ENCODE peak calls at places on chromosome 6, in four cellular contexts. Q, R, K and W are unnamed samples. For H3K4me1, the result is how much of the 10 kb centered on the place peaks cover.

GRCh38 chr6:125957845-125958244 is 1.3 kb downstream of the HINT3 start:
- DNase-seq in K (no peak), R (no peak), Q (no peak), W (peak)

GRCh38 chr6:91447530-91447929 is 860.7 kb upstream of the MAP3K7 start:
- DNase-seq in R (no peak), Q (no peak), K (no peak), W (no peak)

GRCh38 chr6:26022166-26022510 is 59.5 kb downstream of the TRIM38 start:
- DNase-seq in R (peak), Q (peak), K (no peak), W (peak)

GRCh38 chr6:73710470-73710869 is 14.5 kb downstream of the CD109 start:
- DNase-seq in K (no peak), R (no peak), Q (no peak), W (no peak)

GRCh38 chr6:54801669-54802068 is 44.9 kb upstream of the FAM83B start:
- DNase-seq in Q (no peak), R (no peak), K (no peak), W (no peak)

GRCh38 chr6:90286884-90287488 is 9.7 kb downstream of the BACH2 start:
- DNase-seq in R (peak), K (no peak), Q (no peak), W (peak)

GRCh38 chr6:127462391-127462790 is 3.2 kb upstream of the KIAA0408 start:
- DNase-seq in R (peak), K (no peak), Q (no peak), W (peak)

GRCh38 chr6:17725083-17725482 is 18.4 kb upstream of the NUP153 start:
- DNase-seq in K (no peak), R (peak), Q (peak), W (peak)

DNA sequence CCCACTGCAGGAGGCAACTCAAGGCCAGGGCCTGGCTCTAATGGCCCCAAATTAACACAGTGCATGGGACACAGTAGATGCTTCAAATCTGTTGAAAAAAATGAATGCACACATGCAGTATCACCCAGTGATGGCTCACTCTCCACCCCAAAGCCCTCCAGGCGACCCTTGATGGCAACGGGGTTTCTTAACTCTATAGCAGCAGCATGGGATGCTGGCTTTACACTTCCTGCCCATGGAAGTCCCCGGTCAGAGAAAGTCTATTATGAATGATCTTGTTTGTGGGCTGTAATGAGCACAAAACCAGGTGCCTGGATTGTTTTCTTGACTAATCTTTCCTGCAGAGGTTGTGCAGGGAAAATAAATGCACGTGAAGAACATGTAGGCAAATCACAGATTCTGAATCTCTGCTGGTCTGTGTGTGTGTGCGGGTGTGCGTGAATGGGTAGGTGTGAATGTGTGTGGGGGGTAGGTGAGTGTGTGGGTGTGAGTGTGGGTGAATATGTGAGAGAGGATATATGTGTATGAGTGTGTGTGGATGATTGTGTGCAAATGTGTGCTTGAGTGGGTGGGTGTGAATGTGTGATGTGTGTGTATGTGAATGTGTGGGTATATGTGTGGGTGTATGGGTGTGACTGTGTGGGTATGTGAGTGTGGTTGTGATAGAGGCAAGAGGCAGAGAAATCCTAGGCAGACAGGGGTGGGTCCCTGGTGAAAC is 60.1 kb upstream of the MLN start:
- DNase-seq in R (no peak), Q (no peak), K (no peak), W (no peak)
- H3K4me1 ChIP-seq in R (under half), Q (under half), K (under half), W (under half)

DNA sequence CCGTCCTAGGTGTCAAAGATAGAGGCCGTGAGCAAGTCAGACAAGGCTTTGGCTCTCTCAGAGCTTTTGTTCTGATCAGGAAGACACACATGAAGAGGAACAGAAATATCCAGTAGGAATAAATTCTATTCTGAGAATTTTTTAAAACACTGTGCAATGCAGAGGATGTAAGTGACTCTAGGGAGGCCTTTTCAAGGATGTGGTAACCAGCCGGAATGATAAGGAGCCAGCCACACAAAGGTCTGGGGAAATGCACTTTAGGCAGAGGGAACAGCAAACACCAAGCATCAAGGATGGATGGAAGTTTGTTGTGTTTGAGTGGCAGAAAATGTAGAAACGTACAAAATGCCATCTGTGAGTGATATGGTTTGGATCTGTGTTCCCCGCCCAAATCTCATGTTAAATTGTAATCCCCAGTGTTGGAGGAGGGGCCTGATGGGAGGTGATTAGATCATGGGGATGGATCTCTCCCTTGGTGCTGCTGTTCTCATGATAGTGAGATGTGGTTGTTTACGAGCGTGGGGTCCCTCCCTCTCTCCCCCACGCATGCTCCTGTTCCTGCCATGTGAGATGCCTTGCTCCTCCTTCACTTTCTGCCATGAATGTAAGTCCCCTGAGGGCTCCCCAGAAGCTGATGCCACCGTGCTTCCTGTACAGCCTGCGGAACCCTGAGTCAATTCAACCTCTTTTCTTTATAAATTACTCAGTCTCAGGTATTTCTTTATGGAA is 93.6 kb upstream of the CDYL start:
- DNase-seq in K (no peak), Q (no peak), R (no peak), W (no peak)
- H3K4me1 ChIP-seq in K (under half), Q (under half), R (under half), W (under half)

GRCh38 chr6:15402401-15403045 is 156.7 kb downstream of the JARID2 start:
- DNase-seq in K (no peak), R (no peak), Q (no peak), W (no peak)

GRCh38 chr6:15400572-15401004 is 154.7 kb downstream of the JARID2 start:
- DNase-seq in R (peak), K (peak), Q (peak), W (peak)

GRCh38 chr6:15403094-15403493 is 157.2 kb downstream of the JARID2 start:
- DNase-seq in K (no peak), R (no peak), Q (no peak), W (no peak)

GRCh38 chr6:15401120-15401519 is 155.3 kb downstream of the JARID2 start:
- DNase-seq in K (no peak), Q (no peak), R (no peak), W (no peak)

GRCh38 chr6:15401769-15402250 is 155.9 kb downstream of the JARID2 start:
- DNase-seq in R (no peak), K (no peak), Q (no peak), W (no peak)
- H3K4me1 ChIP-seq in R (half or more), K (under half), Q (under half), W (half or more)

DNA sequence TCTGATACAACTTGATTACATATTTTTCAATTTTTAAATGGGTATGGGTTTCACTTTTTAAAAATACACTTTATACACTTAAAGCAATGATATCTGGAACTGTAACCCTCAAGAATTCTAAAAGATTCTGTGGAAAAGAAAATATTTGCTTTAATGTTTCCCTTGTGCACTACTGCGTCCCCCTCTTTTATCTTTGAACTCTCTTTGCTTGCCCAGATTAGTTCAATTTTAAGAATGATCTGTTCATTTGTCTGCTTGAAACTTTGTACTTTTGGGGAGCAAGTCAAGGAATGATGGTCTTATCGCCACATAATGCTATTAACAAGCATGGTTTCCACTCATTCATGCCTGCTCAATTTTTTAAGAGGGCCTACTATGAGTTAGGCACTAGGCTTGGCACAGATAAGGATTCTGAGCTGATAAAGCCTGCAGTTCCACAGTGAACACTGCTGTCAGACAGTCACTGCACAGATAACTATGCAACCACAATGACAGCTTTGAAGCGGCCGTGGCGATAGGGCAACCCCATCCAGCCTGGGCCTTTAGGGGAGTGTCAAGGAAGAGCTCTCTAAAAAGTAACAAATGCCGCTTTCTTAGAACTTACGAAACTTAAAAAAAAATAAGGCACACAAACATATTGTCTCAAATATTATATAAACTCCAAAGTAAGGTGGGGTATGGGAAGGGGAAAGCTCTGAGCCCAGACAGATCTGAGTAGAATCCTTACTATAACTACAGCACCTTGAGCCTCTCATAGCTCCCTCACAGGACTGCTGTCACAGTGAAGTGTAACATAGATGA is 29.7 kb downstream of the FYN start:
- DNase-seq in Q (no peak), K (no peak), R (peak), W (no peak)
- H3K4me1 ChIP-seq in Q (under half), K (under half), R (half or more), W (half or more)

GRCh38 chr6:35664945-35665344 is 23.8 kb downstream of the FKBP5 start:
- DNase-seq in K (no peak), R (no peak), Q (no peak), W (no peak)
- H3K4me1 ChIP-seq in K (half or more), R (under half), Q (half or more), W (under half)

DNA sequence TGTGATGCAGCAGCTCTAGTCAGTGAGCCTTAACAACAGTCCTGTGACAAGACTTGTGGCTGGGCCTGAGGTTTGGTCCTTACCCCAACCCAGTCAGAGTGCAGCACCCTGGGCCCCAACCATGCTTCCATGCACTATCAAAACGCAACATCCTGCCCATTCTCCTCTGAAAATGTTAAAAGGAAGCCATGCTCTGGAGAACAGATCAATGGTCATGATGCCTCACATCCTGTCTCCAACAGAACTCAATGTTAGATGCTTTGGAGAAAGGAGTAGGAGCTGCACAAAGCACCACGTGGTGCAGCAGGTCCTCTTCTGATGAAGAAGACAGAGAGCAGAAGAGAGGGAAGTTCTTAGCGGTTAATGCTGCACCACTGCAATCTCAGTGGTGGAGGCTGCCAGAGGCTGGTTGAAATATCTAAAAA is 41.9 kb downstream of the TRAM2 start:
- DNase-seq in R (no peak), Q (no peak), K (no peak), W (no peak)
- H3K4me1 ChIP-seq in R (under half), Q (under half), K (under half), W (under half)

DNA sequence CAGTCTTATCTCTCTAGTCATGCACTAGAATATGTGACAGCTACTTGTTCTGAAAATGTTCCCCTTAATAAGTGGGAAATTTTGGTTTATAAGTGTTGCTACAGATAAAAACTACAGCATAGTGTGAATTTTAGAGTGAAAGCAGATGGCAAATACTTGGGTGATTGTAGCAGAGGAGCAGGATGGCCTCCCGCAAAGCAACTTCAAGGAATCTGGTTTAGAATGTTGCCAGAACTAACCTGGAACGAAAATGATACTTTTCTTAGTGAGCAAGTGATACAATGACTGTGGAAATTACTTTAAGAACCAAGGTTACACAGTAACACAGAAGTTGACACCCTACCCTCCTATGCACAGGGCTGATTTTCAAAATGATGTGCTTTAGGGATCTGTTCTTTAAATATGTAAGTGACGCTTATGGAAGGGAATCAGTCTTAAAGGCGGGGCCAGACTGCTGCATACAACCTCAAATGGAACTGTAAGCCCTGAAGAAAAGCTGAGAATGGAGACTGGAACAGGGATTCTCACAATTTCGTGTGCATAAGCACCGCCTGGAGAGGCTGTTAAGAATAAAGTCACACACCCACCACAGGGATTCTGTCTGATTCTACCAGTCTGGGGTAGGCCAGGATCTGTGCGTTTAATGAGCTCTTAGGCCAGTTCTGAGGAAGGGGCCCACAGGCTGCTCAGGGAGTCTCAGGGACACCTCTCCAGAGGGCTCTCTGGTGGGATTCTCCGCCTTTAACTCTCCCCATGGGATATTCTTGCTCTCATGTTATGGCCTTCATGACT is 97.9 kb downstream of the FYN start:
- DNase-seq in Q (no peak), K (no peak), R (no peak), W (no peak)
- H3K4me1 ChIP-seq in Q (under half), K (under half), R (under half), W (under half)

DNA sequence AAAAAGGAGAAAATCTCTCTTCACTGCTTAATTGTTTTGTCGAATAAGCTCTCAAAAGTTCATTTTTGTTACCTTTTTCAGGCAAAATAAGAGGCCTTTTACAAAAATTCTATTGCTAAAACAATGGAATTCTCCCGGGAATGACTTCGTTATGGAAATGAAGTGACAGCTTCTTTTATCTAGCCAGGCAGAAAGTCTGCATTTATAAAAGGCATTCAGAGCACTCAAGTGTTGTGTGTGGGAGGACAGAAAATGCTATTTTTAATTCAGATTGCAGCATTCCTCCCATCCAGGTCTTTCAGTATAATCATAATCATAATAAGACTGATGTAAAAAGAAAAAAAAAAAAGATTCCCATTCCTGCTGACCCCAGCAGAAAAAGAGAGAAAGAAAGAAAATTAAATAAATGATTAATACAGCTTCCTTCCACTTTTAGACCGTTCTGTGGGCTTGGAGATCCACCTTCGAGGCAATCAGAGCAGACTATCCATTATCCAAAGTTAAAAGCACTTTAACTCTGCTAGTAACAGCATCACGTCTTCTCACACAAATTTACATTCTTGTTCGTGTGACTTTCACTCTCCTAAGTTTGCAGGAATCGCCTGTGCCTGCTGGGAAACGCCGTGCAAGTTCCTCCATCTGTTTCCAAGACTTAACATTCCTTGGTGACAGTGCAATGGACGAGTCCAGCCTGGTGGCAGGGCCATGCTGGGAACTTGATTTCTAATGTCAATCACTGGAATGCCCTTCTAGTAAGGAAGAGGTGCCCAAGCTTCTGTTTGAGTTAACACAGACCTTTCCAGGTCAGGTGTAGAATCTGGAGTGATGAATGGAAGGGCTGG is 258.8 kb downstream of the GMPR start:
- DNase-seq in R (peak), Q (no peak), K (no peak), W (peak)
- H3K4me1 ChIP-seq in R (under half), Q (under half), K (under half), W (under half)

DNA sequence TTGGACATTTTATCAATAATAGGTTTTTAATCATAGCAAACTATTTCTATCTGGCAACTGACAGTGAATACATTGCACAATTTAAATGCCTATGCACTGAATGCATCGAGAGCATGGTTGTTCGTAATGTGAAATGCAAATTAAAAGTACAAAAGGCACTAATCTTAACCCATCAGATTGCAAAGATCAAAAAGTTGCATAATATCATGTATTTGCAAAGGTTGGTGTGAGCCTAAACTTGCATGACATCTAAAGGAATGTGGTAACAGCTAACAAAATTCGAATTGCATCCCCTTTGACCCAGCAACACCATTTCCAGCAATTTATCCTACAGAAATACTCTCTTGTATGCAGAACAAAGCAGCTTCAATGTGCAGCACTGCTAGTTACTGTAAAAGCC is 469.8 kb upstream of the IRAK1BP1 start:
- DNase-seq in R (no peak), K (no peak), Q (no peak), W (no peak)
- H3K4me1 ChIP-seq in R (under half), K (under half), Q (under half), W (under half)

GRCh38 chr6:85461806-85462185 is 11.9 kb downstream of the NT5E start:
- DNase-seq in R (no peak), K (no peak), Q (no peak), W (no peak)

GRCh38 chr6:85458782-85459181 is 8.9 kb downstream of the NT5E start:
- DNase-seq in Q (no peak), K (no peak), R (no peak), W (peak)

GRCh38 chr6:85460951-85461805 is 11.3 kb downstream of the NT5E start:
- DNase-seq in K (no peak), R (no peak), Q (no peak), W (no peak)

GRCh38 chr6:85459224-85459901 is 9.5 kb downstream of the NT5E start:
- DNase-seq in K (no peak), Q (no peak), R (no peak), W (no peak)

GRCh38 chr6:85460154-85460950 is 10.5 kb downstream of the NT5E start:
- DNase-seq in K (no peak), R (no peak), Q (no peak), W (no peak)
- H3K4me1 ChIP-seq in K (under half), R (under half), Q (half or more), W (under half)